ENCODE peak calls at places on chromosomes 16 and 17, in ten cellular contexts. One of them, this sample, is unnamed.

GRCh38 chr17:56926704-56927103 is 12.9 kb upstream of the TRIM25 start:
- DNase-seq in NCI-H1105: no peak
- DNase-seq in stimulated activated CD8-positive, alpha-beta memory T cell treated with anti-CD3 and anti-CD28 coated beads, Interleukin-4, amount 100 ng/mL, for 24 hours: no peak
- DNase-seq in renal cortical epithelial cell: no peak
- DNase-seq in CD8-positive, alpha-beta T cell: no peak
- DNase-seq in T-helper 1 cell: no peak
- DNase-seq in fibroblast of lung: no peak
- DNase-seq in NCI-H2107: no peak
- DNase-seq in retina: no peak
- DNase-seq in tibial artery: no peak
- DNase-seq in this sample: no peak

GRCh38 chr16:2803545-2804195 is 5.4 kb downstream of the PRSS41 start:
- DNase-seq in NCI-H1105: no peak
- DNase-seq in stimulated activated CD8-positive, alpha-beta memory T cell treated with anti-CD3 and anti-CD28 coated beads, Interleukin-4, amount 100 ng/mL, for 24 hours: no peak
- DNase-seq in renal cortical epithelial cell: no peak
- DNase-seq in CD8-positive, alpha-beta T cell: no peak
- DNase-seq in T-helper 1 cell: no peak
- DNase-seq in fibroblast of lung: no peak
- DNase-seq in NCI-H2107: no peak
- DNase-seq in retina: no peak
- DNase-seq in tibial artery: no peak
- DNase-seq in this sample: no peak

GRCh38 chr17:73956595-73957465 is 246.6 kb upstream of the RPL38 start:
- DNase-seq in NCI-H1105: peak
- DNase-seq in stimulated activated CD8-positive, alpha-beta memory T cell treated with anti-CD3 and anti-CD28 coated beads, Interleukin-4, amount 100 ng/mL, for 24 hours: peak
- DNase-seq in renal cortical epithelial cell: no peak
- DNase-seq in CD8-positive, alpha-beta T cell: peak
- DNase-seq in T-helper 1 cell: no peak
- DNase-seq in fibroblast of lung: no peak
- DNase-seq in NCI-H2107: no peak
- DNase-seq in retina: peak
- DNase-seq in tibial artery: no peak
- DNase-seq in this sample: peak

GRCh38 chr16:54693864-54694263 is 236.8 kb upstream of the IRX5 start:
- DNase-seq in NCI-H1105: no peak
- DNase-seq in stimulated activated CD8-positive, alpha-beta memory T cell treated with anti-CD3 and anti-CD28 coated beads, Interleukin-4, amount 100 ng/mL, for 24 hours: no peak
- DNase-seq in renal cortical epithelial cell: no peak
- DNase-seq in CD8-positive, alpha-beta T cell: no peak
- DNase-seq in T-helper 1 cell: no peak
- DNase-seq in fibroblast of lung: no peak
- DNase-seq in NCI-H2107: no peak
- DNase-seq in retina: no peak
- DNase-seq in tibial artery: no peak
- DNase-seq in this sample: no peak

GRCh38 chr17:72571813-72572396 is 451.1 kb downstream of the SOX9 start:
- DNase-seq in NCI-H1105: no peak
- DNase-seq in stimulated activated CD8-positive, alpha-beta memory T cell treated with anti-CD3 and anti-CD28 coated beads, Interleukin-4, amount 100 ng/mL, for 24 hours: no peak
- DNase-seq in renal cortical epithelial cell: no peak
- DNase-seq in CD8-positive, alpha-beta T cell: no peak
- DNase-seq in T-helper 1 cell: no peak
- DNase-seq in fibroblast of lung: no peak
- DNase-seq in NCI-H2107: no peak
- DNase-seq in retina: no peak
- DNase-seq in tibial artery: no peak
- DNase-seq in this sample: no peak

GRCh38 chr16:54031107-54031760 is 255.4 kb downstream of the IRX3 start:
- DNase-seq in NCI-H1105: no peak
- DNase-seq in stimulated activated CD8-positive, alpha-beta memory T cell treated with anti-CD3 and anti-CD28 coated beads, Interleukin-4, amount 100 ng/mL, for 24 hours: no peak
- DNase-seq in renal cortical epithelial cell: no peak
- DNase-seq in CD8-positive, alpha-beta T cell: no peak
- DNase-seq in T-helper 1 cell: no peak
- DNase-seq in fibroblast of lung: peak
- DNase-seq in NCI-H2107: no peak
- DNase-seq in retina: no peak
- DNase-seq in tibial artery: no peak
- DNase-seq in this sample: no peak

GRCh38 chr17:72754513-72754912 is 338.0 kb downstream of the SLC39A11 start:
- DNase-seq in NCI-H1105: no peak
- DNase-seq in stimulated activated CD8-positive, alpha-beta memory T cell treated with anti-CD3 and anti-CD28 coated beads, Interleukin-4, amount 100 ng/mL, for 24 hours: no peak
- DNase-seq in renal cortical epithelial cell: no peak
- DNase-seq in CD8-positive, alpha-beta T cell: no peak
- DNase-seq in T-helper 1 cell: no peak
- DNase-seq in fibroblast of lung: peak
- DNase-seq in NCI-H2107: no peak
- DNase-seq in retina: no peak
- DNase-seq in tibial artery: no peak
- DNase-seq in this sample: no peak

GRCh38 chr16:24041834-24042631 is 206.2 kb downstream of the PRKCB start:
- DNase-seq in NCI-H1105: no peak
- DNase-seq in stimulated activated CD8-positive, alpha-beta memory T cell treated with anti-CD3 and anti-CD28 coated beads, Interleukin-4, amount 100 ng/mL, for 24 hours: peak
- DNase-seq in renal cortical epithelial cell: peak
- DNase-seq in CD8-positive, alpha-beta T cell: peak
- DNase-seq in T-helper 1 cell: peak
- DNase-seq in fibroblast of lung: peak
- DNase-seq in NCI-H2107: peak
- DNase-seq in retina: peak
- DNase-seq in tibial artery: peak
- DNase-seq in this sample: peak

GRCh38 chr16:81315271-81316175 is 761 bp downstream of the GAN start:
- DNase-seq in NCI-H1105: no peak
- DNase-seq in stimulated activated CD8-positive, alpha-beta memory T cell treated with anti-CD3 and anti-CD28 coated beads, Interleukin-4, amount 100 ng/mL, for 24 hours: peak
- DNase-seq in renal cortical epithelial cell: peak
- DNase-seq in CD8-positive, alpha-beta T cell: peak
- DNase-seq in T-helper 1 cell: peak
- DNase-seq in fibroblast of lung: peak
- DNase-seq in NCI-H2107: no peak
- DNase-seq in retina: peak
- DNase-seq in tibial artery: peak
- DNase-seq in this sample: peak

GRCh38 chr17:44206825-44207155 is 7.1 kb upstream of the ATXN7L3 start:
- DNase-seq in NCI-H1105: no peak
- DNase-seq in stimulated activated CD8-positive, alpha-beta memory T cell treated with anti-CD3 and anti-CD28 coated beads, Interleukin-4, amount 100 ng/mL, for 24 hours: no peak
- DNase-seq in renal cortical epithelial cell: no peak
- DNase-seq in CD8-positive, alpha-beta T cell: no peak
- DNase-seq in T-helper 1 cell: no peak
- DNase-seq in fibroblast of lung: no peak
- DNase-seq in NCI-H2107: no peak
- DNase-seq in retina: no peak
- DNase-seq in tibial artery: no peak
- DNase-seq in this sample: no peak

GRCh38 chr16:27703545-27703944 is 153.6 kb downstream of the KATNIP start:
- DNase-seq in NCI-H1105: no peak
- DNase-seq in stimulated activated CD8-positive, alpha-beta memory T cell treated with anti-CD3 and anti-CD28 coated beads, Interleukin-4, amount 100 ng/mL, for 24 hours: no peak
- DNase-seq in renal cortical epithelial cell: no peak
- DNase-seq in CD8-positive, alpha-beta T cell: no peak
- DNase-seq in T-helper 1 cell: no peak
- DNase-seq in fibroblast of lung: peak
- DNase-seq in NCI-H2107: no peak
- DNase-seq in retina: peak
- DNase-seq in tibial artery: peak
- DNase-seq in this sample: no peak

GRCh38 chr16:84608281-84608680 is 9.6 kb downstream of the COTL1 start:
- DNase-seq in NCI-H1105: no peak
- DNase-seq in stimulated activated CD8-positive, alpha-beta memory T cell treated with anti-CD3 and anti-CD28 coated beads, Interleukin-4, amount 100 ng/mL, for 24 hours: no peak
- DNase-seq in renal cortical epithelial cell: no peak
- DNase-seq in CD8-positive, alpha-beta T cell: no peak
- DNase-seq in T-helper 1 cell: no peak
- DNase-seq in fibroblast of lung: no peak
- DNase-seq in NCI-H2107: no peak
- DNase-seq in retina: no peak
- DNase-seq in tibial artery: no peak
- DNase-seq in this sample: peak